ENCODE peak calls at places on chromosomes 3 and 15, in five cellular contexts. G, U, M, O and C are unnamed samples. For H3K36me3, the result is how much of the 10 kb centered on the place peaks cover.

GRCh38 chr15:46461416-46461815 is 826.6 kb downstream of the SQOR start:
- DNase-seq in G (no peak), U (no peak), M (no peak), O (no peak), C (no peak)

GRCh38 chr15:98547741-98548166 is 100.6 kb upstream of the IGF1R start:
- DNase-seq in G (no peak), U (no peak), M (no peak), O (no peak), C (peak)

GRCh38 chr3:27479816-27480543 is 4.2 kb downstream of the SLC4A7 start:
- DNase-seq in G (no peak), U (no peak), M (no peak), O (peak), C (no peak)

GRCh38 chr15:69595009-69595825 is 142.6 kb downstream of the RPLP1 start:
- DNase-seq in G (peak), U (peak), M (peak), O (peak), C (no peak)

GRCh38 chr15:84891339-84891738 is 6.9 kb downstream of the SLC28A1 start:
- DNase-seq in G (no peak), U (no peak), M (no peak), O (no peak), C (no peak)

GRCh38 chr3:143970773-143971366 is 753 bp upstream of the DIPK2A start:
- DNase-seq in G (peak), U (peak), M (peak), O (peak), C (peak)

GRCh38 chr3:7518471-7518870 is 657.6 kb downstream of the GRM7 start:
- DNase-seq in G (no peak), U (no peak), M (no peak), O (no peak), C (no peak)

GRCh38 chr3:176219970-176220369 is 977.3 kb downstream of the TBL1XR1 start:
- DNase-seq in G (no peak), U (no peak), M (no peak), O (no peak), C (no peak)

GRCh38 chr3:160605315-160605714 is 39.9 kb upstream of the KPNA4 start:
- DNase-seq in G (no peak), U (no peak), M (no peak), O (no peak), C (no peak)

GRCh38 chr3:10950476-10951294 is 41.9 kb upstream of the SLC6A1 start:
- DNase-seq in G (no peak), U (no peak), M (no peak), O (peak), C (peak)

GRCh38 chr3:194269610-194270145 is 81.5 kb downstream of the CPN2 start:
- DNase-seq in G (peak), U (peak), M (peak), O (no peak), C (peak)

GRCh38 chr15:87736401-87736800 is 520.1 kb downstream of the NTRK3 start:
- DNase-seq in G (no peak), U (no peak), M (no peak), O (no peak), C (peak)

GRCh38 chr15:69559440-69560215 is 107.0 kb downstream of the RPLP1 start:
- DNase-seq in G (no peak), U (no peak), M (no peak), O (no peak), C (no peak)

GRCh38 chr3:46953265-46954010 is 23.1 kb downstream of the CCDC12 start:
- DNase-seq in G (no peak), U (no peak), M (no peak), O (no peak), C (no peak)

GRCh38 chr3:12807960-12808359 is 11.5 kb downstream of the CAND2 start:
- DNase-seq in G (no peak), U (peak), M (no peak), O (no peak), C (no peak)

GRCh38 chr3:64030741-64031140 is 7.4 kb upstream of the PSMD6 start:
- DNase-seq in G (peak), U (peak), M (peak), O (peak), C (peak)

GRCh38 chr3:131142580-131142979 is 115.9 kb downstream of the NEK11 start:
- DNase-seq in G (no peak), U (no peak), M (no peak), O (no peak), C (no peak)

GRCh38 chr15:31262901-31263671 is 63.5 kb upstream of the KLF13 start:
- DNase-seq in G (no peak), U (peak), M (peak), O (peak), C (no peak)

DNA sequence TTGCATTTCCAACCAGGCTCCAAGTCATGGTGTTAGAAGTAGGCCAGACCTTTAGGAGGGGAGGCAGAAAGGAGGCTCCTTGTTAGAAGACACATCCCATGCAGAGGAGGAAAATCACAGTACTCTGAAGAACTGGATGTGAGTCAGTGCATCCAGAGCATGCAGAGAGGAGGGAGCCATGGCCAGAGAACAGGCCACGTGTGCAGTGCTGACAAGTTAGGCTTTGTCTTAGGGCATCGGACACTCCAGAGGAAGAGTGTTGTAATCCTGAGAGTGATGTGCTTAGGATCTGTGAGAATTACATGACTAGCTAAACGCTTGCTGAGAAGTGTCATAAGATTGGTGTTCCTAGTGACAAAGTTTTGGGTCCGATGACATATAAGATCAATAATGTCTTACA is 456.5 kb upstream of the THRB start:
- DNase-seq in G (no peak), U (no peak), M (no peak), O (no peak), C (no peak)
- H3K27ac ChIP-seq in G (no peak), U (no peak), M (no peak), O (no peak), C (no peak)

DNA sequence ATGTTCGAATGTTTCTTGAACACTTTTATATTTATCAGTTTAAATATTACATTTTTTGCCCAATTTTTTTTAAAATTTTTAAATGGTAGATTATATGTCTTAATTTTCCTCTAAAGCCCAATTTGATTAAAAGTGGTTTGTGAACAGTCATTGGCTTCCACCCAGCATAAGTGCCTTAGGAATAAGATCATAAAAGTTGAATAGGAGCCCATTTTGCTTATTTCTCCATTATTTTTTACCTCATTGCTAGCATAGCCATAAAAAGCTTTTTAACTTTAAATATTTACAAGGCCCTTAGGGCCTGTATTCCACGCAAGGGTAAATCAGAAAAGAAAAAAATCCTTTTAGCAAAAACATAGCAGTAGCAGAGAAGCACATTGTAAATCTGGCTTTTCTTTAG is 9.0 kb downstream of the TTC14 start:
- DNase-seq in G (no peak), U (no peak), M (no peak), O (no peak), C (no peak)
- H3K36me3 ChIP-seq in G (under half), U (half or more), M (half or more), O (under half), C (under half)

GRCh38 chr15:42270996-42271395 is 2.0 kb upstream of the GANC start:
- DNase-seq in G (no peak), U (no peak), M (no peak), O (peak), C (no peak)
- H3K27ac ChIP-seq in G (no peak), U (peak), M (no peak), O (no peak), C (no peak)

DNA sequence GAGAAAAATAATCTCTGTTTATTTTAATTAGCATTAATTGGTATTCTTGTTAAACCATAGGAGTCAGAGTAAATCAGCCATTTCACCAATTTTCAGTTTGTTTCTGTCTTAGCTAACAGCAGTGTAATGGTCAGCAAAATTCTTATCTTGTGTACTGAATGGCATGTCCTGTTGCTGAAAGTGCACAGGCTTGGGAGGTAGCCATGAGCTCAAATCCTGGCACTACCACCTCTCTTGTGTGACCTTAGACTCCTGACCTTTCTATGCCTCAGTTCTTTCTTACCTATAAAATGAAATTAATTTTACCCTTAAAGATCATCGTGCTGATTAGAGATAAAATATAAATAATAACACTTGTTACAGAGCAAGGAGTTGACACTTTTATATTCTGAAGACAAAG is 35.8 kb downstream of the MLH1 start:
- DNase-seq in G (no peak), U (no peak), M (peak), O (no peak), C (no peak)
- H3K36me3 ChIP-seq in G (under half), U (half or more), M (under half), O (under half), C (under half)

DNA sequence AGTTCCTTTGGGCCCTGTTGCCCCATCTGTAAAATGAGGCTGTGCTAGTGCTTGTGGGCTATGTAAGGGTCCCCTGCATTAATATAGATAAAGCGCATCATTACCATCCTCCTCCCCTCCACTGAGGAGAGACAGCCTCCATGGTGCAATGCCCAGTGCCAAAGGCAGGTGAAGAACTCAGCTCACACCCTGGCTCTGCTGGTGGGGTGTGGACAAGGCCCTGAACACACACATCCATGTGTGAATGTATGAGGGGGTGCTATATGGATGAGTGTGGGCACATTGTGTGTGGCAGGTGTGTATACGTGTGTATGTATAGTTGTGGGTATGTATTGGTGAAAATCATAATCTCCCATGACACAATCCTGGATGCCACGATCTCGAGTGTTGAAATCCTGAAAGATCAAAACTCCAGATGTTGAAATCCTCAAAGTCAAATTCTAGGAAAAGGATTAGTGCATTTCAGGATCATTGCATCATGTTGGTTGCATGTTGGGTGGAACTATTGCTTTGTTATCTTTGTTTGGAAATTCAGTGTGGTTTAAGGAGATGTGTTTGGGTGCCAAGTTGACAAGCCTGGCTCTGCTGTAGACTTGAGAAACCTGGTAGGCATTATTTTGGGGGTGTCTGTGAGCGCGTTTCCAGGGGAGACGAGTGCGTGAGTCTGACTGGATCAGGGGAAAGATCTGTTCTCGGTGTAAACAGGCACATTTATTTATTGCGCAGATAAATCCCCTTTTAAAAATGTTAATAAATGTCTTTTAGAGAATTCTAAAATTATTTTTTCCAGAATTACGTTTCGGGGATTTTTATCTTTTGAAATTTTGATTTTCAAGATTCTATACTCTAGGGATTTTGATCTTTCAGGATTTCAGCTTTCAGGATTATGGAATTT is 42.0 kb upstream of the SEC61A1 start:
- DNase-seq in G (no peak), U (no peak), M (no peak), O (no peak), C (no peak)
- H3K27ac ChIP-seq in G (no peak), U (no peak), M (no peak), O (no peak), C (no peak)